ENCODE peak calls at places on chromosomes 13 and 19, in eight cellular contexts. R is hepatocyte; Q is AG04450; H is CD8-positive, alpha-beta T cell; A is tibial nerve; N is right cardiac atrium; L is psoas muscle; T is CD8-positive, alpha-beta memory T cell. D is an unnamed sample. For H3K9me3, the result is how much of the 10 kb centered on the place peaks cover.

GRCh38 chr13:44508562-44509062 is 67.5 kb downstream of the TSC22D1 start:
- DNase-seq in R (no peak), Q (no peak), H (no peak), A (no peak), N (no peak), L (no peak), T (no peak), D (no peak)

GRCh38 chr13:35838356-35838755 is 292.8 kb downstream of the DCLK1 start:
- DNase-seq in R (no peak), Q (peak), H (no peak), A (no peak), N (no peak), L (no peak), T (no peak), D (no peak)

GRCh38 chr19:52692431-52693008 is 42.3 kb downstream of the ZNF611 start:
- DNase-seq in R (no peak), Q (no peak), H (no peak), A (no peak), N (no peak), L (no peak), T (no peak), D (no peak)

GRCh38 chr13:114045113-114045735 is 71.3 kb upstream of the C13orf46 start:
- DNase-seq in R (no peak), Q (no peak), H (no peak), A (no peak), N (no peak), L (no peak), T (no peak), D (no peak)

GRCh38 chr13:94608586-94608985 is 6.9 kb downstream of the GPR180 start:
- DNase-seq in R (no peak), Q (no peak), H (no peak), A (no peak), N (no peak), L (no peak), T (no peak), D (no peak)

GRCh38 chr19:1567116-1567847 is 843 bp downstream of the MEX3D start:
- DNase-seq in R (peak), Q (no peak), H (no peak), A (no peak), N (peak), L (no peak), T (no peak), D (peak)

GRCh38 chr19:46021531-46022041 is 1.3 kb downstream of the PGLYRP1 start:
- DNase-seq in R (no peak), Q (no peak), H (no peak), A (no peak), N (no peak), L (no peak), T (no peak), D (peak)

GRCh38 chr13:40231311-40231710 is 435.1 kb downstream of the FOXO1 start:
- DNase-seq in R (no peak), Q (no peak), H (no peak), A (no peak), N (no peak), L (no peak), T (no peak), D (no peak)

GRCh38 chr13:62119739-62120700 is 704.4 kb upstream of the PCDH20 start:
- DNase-seq in R (peak), Q (no peak), H (no peak), A (no peak), N (no peak), L (no peak), T (no peak), D (no peak)

GRCh38 chr13:95049772-95050171 is 251.5 kb downstream of the ABCC4 start:
- DNase-seq in R (no peak), Q (no peak), H (no peak), A (no peak), N (no peak), L (no peak), T (no peak), D (no peak)

GRCh38 chr19:6467384-6467783 is 3.3 kb downstream of the CRB3 start:
- DNase-seq in R (no peak), Q (no peak), H (no peak), A (no peak), N (no peak), L (no peak), T (no peak), D (no peak)

GRCh38 chr13:98447130-98447529 is 129.8 kb downstream of the STK24 start:
- DNase-seq in R (no peak), Q (no peak), H (no peak), A (no peak), N (no peak), L (no peak), T (no peak), D (no peak)

GRCh38 chr13:94641432-94641941 is 39.8 kb downstream of the GPR180 start:
- DNase-seq in R (peak), Q (peak), H (no peak), A (no peak), N (no peak), L (no peak), T (no peak), D (no peak)

GRCh38 chr19:5974721-5975387 is 3.1 kb downstream of the RANBP3 start:
- DNase-seq in R (peak), Q (no peak), H (peak), A (no peak), N (peak), L (no peak), T (no peak), D (no peak)

GRCh38 chr13:41224113-41225110 is 30.0 kb upstream of the KBTBD7 start:
- DNase-seq in R (no peak), Q (peak), H (no peak), A (no peak), N (no peak), L (no peak), T (no peak), D (no peak)

GRCh38 chr13:42396901-42397670 is 125.1 kb downstream of the AKAP11 start:
- DNase-seq in R (no peak), Q (no peak), H (no peak), A (no peak), N (no peak), L (no peak), T (no peak), D (no peak)

GRCh38 chr13:20822406-20822805 is 48.6 kb upstream of the EEF1AKMT1 start:
- DNase-seq in R (no peak), Q (no peak), H (no peak), A (no peak), N (no peak), L (no peak), T (no peak), D (no peak)

GRCh38 chr19:40255619-40256166 is 29.2 kb upstream of the CCNP start:
- DNase-seq in R (no peak), Q (no peak), H (no peak), A (no peak), N (peak), L (no peak), T (no peak), D (no peak)

GRCh38 chr13:62096652-62097051 is 681.0 kb upstream of the PCDH20 start:
- DNase-seq in R (no peak), Q (no peak), H (no peak), A (no peak), N (no peak), L (no peak), T (no peak), D (no peak)

GRCh38 chr19:55461974-55462628 is 659 bp upstream of the ISOC2 start:
- DNase-seq in R (no peak), Q (no peak), H (no peak), A (no peak), N (peak), L (no peak), T (no peak), D (no peak)

GRCh38 chr19:38709671-38710415 is 34.4 kb downstream of the CAPN12 start:
- DNase-seq in R (no peak), Q (no peak), H (no peak), A (no peak), N (peak), L (no peak), T (no peak), D (no peak)

GRCh38 chr13:30690282-30691188 is 44.8 kb upstream of the ALOX5AP start:
- DNase-seq in R (peak), Q (peak), H (no peak), A (peak), N (peak), L (peak), T (peak), D (peak)

DNA sequence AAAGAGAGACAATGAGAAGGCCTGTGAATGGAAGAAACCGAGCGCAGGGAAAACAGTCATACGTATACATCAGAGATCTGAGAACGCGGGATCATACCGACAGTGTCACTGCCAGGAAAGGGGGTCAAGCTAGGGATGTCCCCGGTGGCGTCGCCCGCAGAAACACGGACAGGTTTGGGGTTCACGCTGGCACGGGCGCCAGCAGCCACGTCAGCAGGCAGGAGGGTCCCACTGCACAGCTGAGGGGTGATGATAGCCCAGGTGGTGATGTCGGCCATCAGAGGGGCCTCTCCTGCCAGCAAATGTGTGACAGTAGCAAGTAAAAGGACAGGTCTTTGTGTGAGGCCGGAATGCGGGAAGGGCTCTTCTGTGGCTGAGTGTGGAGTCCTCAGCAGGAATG is 3.4 kb upstream of the ZNF229 start:
- DNase-seq in R (no peak), Q (no peak), H (no peak), A (no peak), N (peak), L (no peak), T (no peak), D (no peak)
- H3K9me3 ChIP-seq in R (under half), Q (under half), H (under half), A (half or more), N (under half), L (under half), T (under half), D (half or more)

GRCh38 chr13:51231456-51231855 is 9.3 kb downstream of the FAM124A start:
- DNase-seq in R (no peak), Q (no peak), H (no peak), A (no peak), N (no peak), L (no peak), T (no peak), D (no peak)
- H3K9me3 ChIP-seq in R (under half), Q (under half), H (under half), A (under half), N (under half), L (under half), T (under half), D (under half)

GRCh38 chr19:44512326-44513298 is 12.3 kb upstream of the ZNF180 start:
- DNase-seq in R (peak), Q (peak), H (no peak), A (no peak), N (peak), L (no peak), T (no peak), D (no peak)
- H3K9me3 ChIP-seq in R (under half), Q (under half), H (under half), A (under half), N (under half), L (under half), T (under half), D (under half)

GRCh38 chr13:77345150-77345780 is 18.4 kb upstream of the MYCBP2 start:
- DNase-seq in R (no peak), Q (no peak), H (no peak), A (no peak), N (no peak), L (no peak), T (no peak), D (no peak)
- H3K9me3 ChIP-seq in R (under half), Q (under half), H (under half), A (under half), N (under half), L (under half), T (under half), D (under half)

GRCh38 chr19:11177592-11177991 is 19.8 kb downstream of the KANK2 start:
- DNase-seq in R (no peak), Q (no peak), H (no peak), A (no peak), N (no peak), L (no peak), T (no peak), D (no peak)
- H3K9me3 ChIP-seq in R (under half), Q (under half), H (under half), A (under half), N (under half), L (under half), T (under half), D (under half)

GRCh38 chr19:57357406-57357805 is 5.9 kb upstream of the TRAPPC2B start:
- DNase-seq in R (no peak), Q (no peak), H (no peak), A (no peak), N (no peak), L (no peak), T (no peak), D (no peak)
- H3K9me3 ChIP-seq in R (under half), Q (under half), H (half or more), A (half or more), N (under half), L (under half), T (half or more), D (half or more)

GRCh38 chr19:36646746-36647145 is 19.9 kb downstream of the ZNF461 start:
- DNase-seq in R (no peak), Q (no peak), H (no peak), A (no peak), N (no peak), L (no peak), T (no peak), D (no peak)
- H3K9me3 ChIP-seq in R (half or more), Q (half or more), H (under half), A (half or more), N (under half), L (half or more), T (under half), D (half or more)

GRCh38 chr19:58097783-58098681 is at the start of gene ZSCAN18:
- DNase-seq in R (peak), Q (peak), H (peak), A (peak), N (peak), L (peak), T (peak), D (peak)

GRCh38 chr19:58096884-58097283 is 1.1 kb downstream of the ZSCAN18 start:
- DNase-seq in R (no peak), Q (no peak), H (no peak), A (no peak), N (no peak), L (no peak), T (no peak), D (no peak)

GRCh38 chr19:58095328-58095727 is 2.7 kb downstream of the ZSCAN18 start:
- DNase-seq in R (no peak), Q (no peak), H (no peak), A (no peak), N (no peak), L (no peak), T (no peak), D (no peak)

GRCh38 chr19:58097349-58097748 is 682 bp downstream of the ZSCAN18 start:
- DNase-seq in R (no peak), Q (no peak), H (no peak), A (no peak), N (no peak), L (no peak), T (no peak), D (no peak)

DNA sequence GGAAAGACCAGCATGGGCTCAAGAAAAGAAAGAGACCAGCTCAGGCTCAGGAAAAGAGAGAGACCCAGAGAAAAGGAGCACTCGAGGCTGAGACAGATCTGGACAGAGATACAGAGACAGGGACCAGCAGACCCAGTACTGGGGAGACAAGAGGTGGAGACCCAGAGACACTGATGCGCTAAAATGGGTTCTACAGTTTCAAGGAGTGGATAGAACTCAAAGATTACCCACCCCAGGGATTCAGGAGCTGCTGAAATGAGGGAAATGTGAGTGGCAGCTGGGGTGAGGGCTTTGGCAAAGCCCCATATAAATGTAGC is 609 bp upstream of the ZSCAN18 start:
- DNase-seq in R (no peak), Q (no peak), H (no peak), A (no peak), N (no peak), L (no peak), T (no peak), D (no peak)
- H3K9me3 ChIP-seq in R (under half), Q (half or more), H (under half), A (half or more), N (under half), L (under half), T (under half), D (under half)

GRCh38 chr19:58213075-58213369 is 15.7 kb upstream of the ZNF544 start:
- DNase-seq in R (no peak), Q (no peak), H (no peak), A (no peak), N (no peak), L (no peak), T (no peak), D (no peak)
- H3K9me3 ChIP-seq in R (half or more), Q (half or more), H (half or more), A (half or more), N (half or more), L (half or more), T (half or more), D (half or more)

GRCh38 chr13:55106509-55106908 is 2034.2 kb upstream of the PRR20A start:
- DNase-seq in R (no peak), Q (no peak), H (no peak), A (no peak), N (no peak), L (no peak), T (no peak), D (no peak)
- H3K9me3 ChIP-seq in R (under half), Q (under half), H (under half), A (under half), N (under half), L (under half), T (under half), D (under half)